ENCODE peak calls at places on chromosomes 1 and 21, in four cellular contexts. B, R, X and M are unnamed samples.

GRCh38 chr1:16321176-16321867 is 31.0 kb downstream of the FBXO42 start:
- DNase-seq in B (peak; percentile 29), R (no peak), X (no peak), M (no peak)

GRCh38 chr1:42938596-42939184 is 20.0 kb downstream of the SLC2A1 start:
- DNase-seq in B (no peak), R (no peak), X (no peak), M (no peak)

GRCh38 chr1:104780470-104781078 is 1030.9 kb downstream of the AMY1C start:
- DNase-seq in B (peak; percentile 49), R (no peak), X (peak; percentile 4), M (peak; percentile 23)

GRCh38 chr1:7609311-7609994 is 161.6 kb upstream of the VAMP3 start:
- DNase-seq in B (no peak), R (no peak), X (no peak), M (no peak)

GRCh38 chr21:41950941-41951408 is 2.8 kb downstream of the C2CD2 start:
- DNase-seq in B (no peak), R (no peak), X (no peak), M (no peak)

GRCh38 chr1:24541711-24542346 is 14.1 kb upstream of the NCMAP start:
- DNase-seq in B (no peak), R (no peak), X (peak; percentile 35), M (no peak)

GRCh38 chr1:219931033-219931432 is 2.7 kb upstream of the SLC30A10 start:
- DNase-seq in B (no peak), R (no peak), X (no peak), M (no peak)

GRCh38 chr1:112144738-112145426 is 155.4 kb upstream of the KCND3 start:
- DNase-seq in B (no peak), R (no peak), X (no peak), M (no peak)

GRCh38 chr1:221829327-221830011 is 87.6 kb upstream of the DUSP10 start:
- DNase-seq in B (peak; percentile 94), R (peak; percentile 60), X (peak; percentile 54), M (peak; percentile 99)

GRCh38 chr1:68962711-68963110 is 465.8 kb upstream of the DEPDC1 start:
- DNase-seq in B (no peak), R (no peak), X (no peak), M (no peak)

GRCh38 chr1:68958957-68959356 is 462.1 kb upstream of the DEPDC1 start:
- DNase-seq in B (no peak), R (no peak), X (no peak), M (no peak)

GRCh38 chr1:68963353-68963752 is 466.5 kb upstream of the DEPDC1 start:
- DNase-seq in B (no peak), R (no peak), X (no peak), M (no peak)

GRCh38 chr1:68961143-68961542 is 464.3 kb upstream of the DEPDC1 start:
- DNase-seq in B (no peak), R (no peak), X (no peak), M (no peak)

GRCh38 chr1:68959631-68960030 is 462.7 kb upstream of the DEPDC1 start:
- DNase-seq in B (no peak), R (no peak), X (no peak), M (no peak)
- H3K27ac ChIP-seq in B (no peak overlapping the region), R (no peak overlapping the region), X (no peak overlapping the region), M (no peak overlapping the region)

GRCh38 chr1:45942411-45942810 is 139.0 kb downstream of the MAST2 start:
- DNase-seq in B (no peak), R (no peak), X (no peak), M (no peak)

GRCh38 chr1:45943185-45943584 is 139.8 kb downstream of the MAST2 start:
- DNase-seq in B (no peak), R (no peak), X (no peak), M (no peak)

DNA sequence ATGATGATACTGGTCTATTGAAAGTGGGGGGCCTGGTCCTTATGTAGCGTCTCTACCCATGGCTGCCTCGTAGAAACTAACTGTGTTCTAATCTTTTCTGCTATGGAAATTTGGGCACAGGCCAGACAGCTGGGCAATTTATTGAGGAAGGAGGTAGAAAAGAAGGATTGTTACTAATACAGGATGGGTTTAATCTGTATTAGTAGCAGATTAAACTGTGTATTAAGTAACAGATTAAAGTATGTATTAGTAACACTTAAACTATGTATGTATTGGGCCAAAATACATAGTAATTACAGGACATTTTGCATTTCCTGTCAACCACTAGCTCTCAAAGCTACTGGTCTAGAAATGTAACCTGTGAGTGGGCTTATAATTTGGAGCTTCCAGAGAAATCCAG is 142.0 kb downstream of the MAST2 start:
- DNase-seq in B (peak; percentile 63), R (no peak), X (no peak), M (peak; percentile 29)
- H3K27ac ChIP-seq in B (peak overlapping the region; percentile 7), R (no peak overlapping the region), X (no peak overlapping the region), M (no peak overlapping the region)

GRCh38 chr21:38228115-38228514 is 28.7 kb upstream of the KCNJ15 start:
- DNase-seq in B (no peak), R (no peak), X (no peak), M (no peak)
- H3K27ac ChIP-seq in B (no peak overlapping the region), R (no peak overlapping the region), X (no peak overlapping the region), M (no peak overlapping the region)

DNA sequence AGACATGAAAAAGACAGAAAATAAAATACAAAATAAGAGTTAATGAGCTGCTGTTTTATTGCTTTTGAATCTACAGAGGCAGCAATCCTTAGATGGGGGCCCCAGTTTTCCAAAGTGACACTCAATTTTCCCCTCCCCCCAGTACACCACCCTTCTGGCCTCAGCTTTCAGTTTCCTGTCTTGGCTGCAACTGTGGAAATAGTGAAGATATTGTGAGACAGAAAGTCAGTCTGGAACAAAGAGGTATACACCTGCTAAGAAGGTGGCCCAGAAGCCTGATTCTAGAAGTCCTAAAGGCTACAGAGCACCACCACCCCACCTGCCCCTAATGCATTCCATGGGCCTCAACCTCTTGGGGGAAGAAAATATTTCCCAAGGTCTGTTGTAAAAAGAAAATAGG is 1.1 kb upstream of the MTMR11 start:
- DNase-seq in B (peak; percentile 37), R (no peak), X (no peak), M (no peak)
- H3K27ac ChIP-seq in B (peak overlapping the region; percentile 24), R (no peak overlapping the region), X (peak overlapping the region; percentile 94), M (no peak overlapping the region)